ENCODE peak calls at places on chromosome 17, in five cellular contexts. One of them, this sample, is unnamed.

GRCh38 chr17:56754523-56755208 is 79.1 kb downstream of the C17orf67 start:
- DNase-seq in HepG2: peak
- DNase-seq in testis: no peak
- DNase-seq in transverse colon: no peak
- DNase-seq in adrenal gland: no peak
- DNase-seq in this sample: peak

GRCh38 chr17:9432867-9433495 is 142.6 kb downstream of the STX8 start:
- DNase-seq in HepG2: no peak
- DNase-seq in testis: no peak
- DNase-seq in transverse colon: no peak
- DNase-seq in adrenal gland: no peak
- DNase-seq in this sample: no peak

GRCh38 chr17:82246365-82247174 is 17.7 kb downstream of the SLC16A3 start:
- DNase-seq in transverse colon: peak
- DNase-seq in testis: peak
- DNase-seq in adrenal gland: peak
- DNase-seq in HepG2: no peak
- DNase-seq in this sample: peak

GRCh38 chr17:54180919-54181318 is 358.2 kb downstream of the KIF2B start:
- DNase-seq in HepG2: no peak
- DNase-seq in transverse colon: no peak
- DNase-seq in testis: peak
- DNase-seq in adrenal gland: no peak
- DNase-seq in this sample: no peak

GRCh38 chr17:72603346-72604242 is 482.8 kb downstream of the SOX9 start:
- DNase-seq in HepG2: no peak
- DNase-seq in testis: no peak
- DNase-seq in adrenal gland: no peak
- DNase-seq in transverse colon: no peak
- DNase-seq in this sample: peak

GRCh38 chr17:9644910-9645751 is at the start of gene USP43:
- DNase-seq in adrenal gland: no peak
- DNase-seq in transverse colon: peak
- DNase-seq in testis: peak
- DNase-seq in HepG2: peak
- DNase-seq in this sample: peak

GRCh38 chr17:6233856-6234255 is 163.7 kb downstream of the WSCD1 start:
- DNase-seq in transverse colon: no peak
- DNase-seq in HepG2: no peak
- DNase-seq in testis: no peak
- DNase-seq in adrenal gland: no peak
- DNase-seq in this sample: no peak

GRCh38 chr17:80160536-80160935 is 9.3 kb upstream of the CARD14 start:
- DNase-seq in adrenal gland: no peak
- DNase-seq in transverse colon: no peak
- DNase-seq in HepG2: no peak
- DNase-seq in testis: no peak
- DNase-seq in this sample: no peak

GRCh38 chr17:35089846-35090193 is 26.3 kb upstream of the RFFL start:
- DNase-seq in adrenal gland: peak
- DNase-seq in HepG2: peak
- DNase-seq in transverse colon: peak
- DNase-seq in testis: peak
- DNase-seq in this sample: peak

GRCh38 chr17:3510090-3510489 is 34.3 kb downstream of the ASPA start:
- DNase-seq in testis: no peak
- DNase-seq in HepG2: no peak
- DNase-seq in transverse colon: no peak
- DNase-seq in adrenal gland: no peak
- DNase-seq in this sample: no peak

GRCh38 chr17:82152556-82153294 is 54.7 kb upstream of the FASN start:
- DNase-seq in transverse colon: peak
- DNase-seq in adrenal gland: no peak
- DNase-seq in testis: no peak
- DNase-seq in HepG2: no peak
- DNase-seq in this sample: no peak

GRCh38 chr17:18368948-18369347 is 5.6 kb upstream of the SHMT1 start:
- DNase-seq in adrenal gland: no peak
- DNase-seq in HepG2: no peak
- DNase-seq in testis: no peak
- DNase-seq in transverse colon: no peak
- DNase-seq in this sample: no peak

GRCh38 chr17:20284018-20284417 is 183.3 kb downstream of the LGALS9B start:
- DNase-seq in transverse colon: no peak
- DNase-seq in adrenal gland: no peak
- DNase-seq in testis: no peak
- DNase-seq in HepG2: no peak
- DNase-seq in this sample: no peak

GRCh38 chr17:44106801-44107200 is 16.6 kb downstream of the HDAC5 start:
- DNase-seq in HepG2: no peak
- DNase-seq in transverse colon: no peak
- DNase-seq in adrenal gland: no peak
- DNase-seq in testis: no peak
- DNase-seq in this sample: no peak

GRCh38 chr17:10226930-10227695 is 28.7 kb upstream of the GAS7 start:
- DNase-seq in transverse colon: peak
- DNase-seq in adrenal gland: peak
- DNase-seq in HepG2: peak
- DNase-seq in testis: peak
- DNase-seq in this sample: peak

GRCh38 chr17:59366773-59367656 is 35.6 kb downstream of the YPEL2 start:
- DNase-seq in testis: peak
- DNase-seq in HepG2: peak
- DNase-seq in transverse colon: peak
- DNase-seq in adrenal gland: peak
- DNase-seq in this sample: no peak

GRCh38 chr17:32192379-32192778 is 50.1 kb downstream of the RHOT1 start:
- DNase-seq in transverse colon: no peak
- DNase-seq in HepG2: no peak
- DNase-seq in testis: no peak
- DNase-seq in adrenal gland: no peak
- DNase-seq in this sample: peak

GRCh38 chr17:33338242-33338641 is 45.1 kb upstream of the ASIC2 start:
- DNase-seq in adrenal gland: no peak
- DNase-seq in HepG2: no peak
- DNase-seq in transverse colon: no peak
- DNase-seq in testis: no peak
- DNase-seq in this sample: no peak

GRCh38 chr17:55327225-55328088 is 62.7 kb downstream of the HLF start:
- DNase-seq in testis: no peak
- DNase-seq in HepG2: peak
- DNase-seq in adrenal gland: no peak
- DNase-seq in transverse colon: peak
- DNase-seq in this sample: no peak

GRCh38 chr17:32865141-32865540 is 11.8 kb downstream of the MYO1D start:
- DNase-seq in adrenal gland: no peak
- DNase-seq in HepG2: no peak
- DNase-seq in testis: no peak
- DNase-seq in transverse colon: no peak
- DNase-seq in this sample: no peak

GRCh38 chr17:3004925-3005324 is 58.5 kb downstream of the OR1D5 start:
- DNase-seq in HepG2: no peak
- DNase-seq in testis: peak
- DNase-seq in transverse colon: no peak
- DNase-seq in adrenal gland: peak
- DNase-seq in this sample: no peak

GRCh38 chr17:12133183-12133582 is 112.5 kb downstream of the MAP2K4 start:
- DNase-seq in adrenal gland: no peak
- DNase-seq in testis: no peak
- DNase-seq in transverse colon: no peak
- DNase-seq in HepG2: no peak
- DNase-seq in this sample: no peak

GRCh38 chr17:44587339-44587738 is 30.1 kb downstream of the FZD2 start:
- DNase-seq in testis: peak
- DNase-seq in transverse colon: no peak
- DNase-seq in adrenal gland: peak
- DNase-seq in HepG2: peak
- DNase-seq in this sample: peak

GRCh38 chr17:37393352-37393751 is 13.3 kb downstream of the ACACA start:
- DNase-seq in adrenal gland: no peak
- DNase-seq in HepG2: no peak
- DNase-seq in transverse colon: no peak
- DNase-seq in testis: no peak
- DNase-seq in this sample: no peak

GRCh38 chr17:19237389-19238166 is 412 bp downstream of the EPN2 start:
- DNase-seq in transverse colon: peak
- DNase-seq in adrenal gland: peak
- DNase-seq in testis: peak
- DNase-seq in HepG2: no peak
- DNase-seq in this sample: peak

GRCh38 chr17:80833952-80834895 is 157.4 kb upstream of the CHMP6 start:
- DNase-seq in transverse colon: no peak
- DNase-seq in HepG2: no peak
- DNase-seq in testis: peak
- DNase-seq in adrenal gland: peak
- DNase-seq in this sample: no peak

GRCh38 chr17:81405382-81406005 is 10.2 kb downstream of the BAHCC1 start:
- DNase-seq in transverse colon: no peak
- DNase-seq in testis: peak
- DNase-seq in adrenal gland: peak
- DNase-seq in HepG2: no peak
- DNase-seq in this sample: no peak

GRCh38 chr17:57963149-57963511 is 7.9 kb upstream of the CUEDC1 start:
- DNase-seq in adrenal gland: peak
- DNase-seq in testis: no peak
- DNase-seq in HepG2: no peak
- DNase-seq in transverse colon: no peak
- DNase-seq in this sample: no peak
- TF ChIP-seq POLR2A in adrenal gland: no peak
- TF ChIP-seq POLR2A in testis: no peak
- TF ChIP-seq POLR2A in HepG2: no peak
- TF ChIP-seq POLR2A in transverse colon: no peak
- TF ChIP-seq POLR2A in this sample: no peak

GRCh38 chr17:78840530-78840779 is 159 bp downstream of the USP36 start:
- DNase-seq in adrenal gland: no peak
- DNase-seq in testis: no peak
- DNase-seq in transverse colon: no peak
- DNase-seq in HepG2: no peak
- DNase-seq in this sample: peak
- TF ChIP-seq POLR2A in adrenal gland: no peak
- TF ChIP-seq POLR2A in testis: no peak
- TF ChIP-seq POLR2A in transverse colon: no peak
- TF ChIP-seq POLR2A in HepG2: no peak
- TF ChIP-seq POLR2A in this sample: peak

DNA sequence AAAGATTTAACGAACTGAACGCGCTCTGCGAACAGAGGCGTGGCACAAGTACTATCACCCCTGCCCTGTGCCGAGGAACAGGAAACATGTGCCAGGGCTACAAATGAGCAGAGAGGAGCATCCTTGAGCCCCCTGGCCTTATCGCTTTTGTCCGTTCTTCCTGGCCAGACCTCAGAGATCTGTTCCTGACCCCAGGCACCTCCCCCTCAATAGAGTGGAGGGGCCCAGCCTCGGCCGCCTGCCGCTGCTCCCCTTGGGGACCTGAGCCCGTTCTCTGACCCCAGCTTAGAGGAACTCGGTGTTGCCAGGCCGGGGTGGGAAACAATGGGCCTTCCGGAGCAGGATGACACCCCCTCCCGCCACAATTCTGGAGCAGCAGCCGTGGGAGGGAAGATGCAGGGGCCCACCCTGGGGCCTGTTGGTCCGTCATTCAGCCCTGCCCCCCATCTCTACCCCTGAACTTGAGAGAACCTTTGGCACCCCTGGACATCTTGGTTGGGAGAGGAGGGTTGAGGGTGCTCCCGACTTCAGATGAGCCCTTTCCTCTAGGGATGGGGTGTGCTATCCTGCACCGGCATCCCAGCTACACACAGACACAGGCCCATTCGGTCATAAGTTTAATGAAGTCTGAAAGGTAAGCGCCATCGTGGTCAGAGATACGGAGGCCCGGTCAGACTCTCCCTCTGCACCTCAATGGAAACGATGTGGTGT is 1.1 kb downstream of the NAA38 start:
- DNase-seq in adrenal gland: peak
- DNase-seq in HepG2: no peak
- DNase-seq in transverse colon: peak
- DNase-seq in testis: peak
- DNase-seq in this sample: no peak
- TF ChIP-seq POLR2A in adrenal gland: no peak
- TF ChIP-seq POLR2A in HepG2: no peak
- TF ChIP-seq POLR2A in transverse colon: peak
- TF ChIP-seq POLR2A in testis: no peak
- TF ChIP-seq POLR2A in this sample: no peak

GRCh38 chr17:17186551-17187505 is 19.3 kb downstream of the PLD6 start:
- DNase-seq in transverse colon: no peak
- DNase-seq in testis: no peak
- DNase-seq in adrenal gland: no peak
- DNase-seq in HepG2: no peak
- DNase-seq in this sample: no peak
- TF ChIP-seq POLR2A in transverse colon: no peak
- TF ChIP-seq POLR2A in testis: no peak
- TF ChIP-seq POLR2A in adrenal gland: no peak
- TF ChIP-seq POLR2A in HepG2: no peak
- TF ChIP-seq POLR2A in this sample: no peak

GRCh38 chr17:49677134-49677932 is 564 bp downstream of the SPOP start:
- DNase-seq in testis: peak
- DNase-seq in adrenal gland: peak
- DNase-seq in transverse colon: peak
- DNase-seq in HepG2: peak
- DNase-seq in this sample: peak
- TF ChIP-seq POLR2A in testis: no peak
- TF ChIP-seq POLR2A in adrenal gland: no peak
- TF ChIP-seq POLR2A in transverse colon: peak
- TF ChIP-seq POLR2A in HepG2: peak
- TF ChIP-seq POLR2A in this sample: peak

GRCh38 chr17:1786708-1787107 is 24.8 kb downstream of the SERPINF1 start:
- DNase-seq in HepG2: no peak
- DNase-seq in testis: no peak
- DNase-seq in adrenal gland: no peak
- DNase-seq in transverse colon: no peak
- DNase-seq in this sample: no peak

GRCh38 chr17:1793447-1793806 is 31.6 kb downstream of the SERPINF1 start:
- DNase-seq in adrenal gland: no peak
- DNase-seq in transverse colon: no peak
- DNase-seq in testis: no peak
- DNase-seq in HepG2: no peak
- DNase-seq in this sample: no peak

GRCh38 chr17:1787301-1787902 is 25.5 kb downstream of the SERPINF1 start:
- DNase-seq in transverse colon: peak
- DNase-seq in adrenal gland: peak
- DNase-seq in testis: peak
- DNase-seq in HepG2: peak
- DNase-seq in this sample: peak

GRCh38 chr17:1792495-1793446 is 30.9 kb downstream of the SERPINF1 start:
- DNase-seq in adrenal gland: no peak
- DNase-seq in testis: no peak
- DNase-seq in HepG2: no peak
- DNase-seq in transverse colon: no peak
- DNase-seq in this sample: no peak

DNA sequence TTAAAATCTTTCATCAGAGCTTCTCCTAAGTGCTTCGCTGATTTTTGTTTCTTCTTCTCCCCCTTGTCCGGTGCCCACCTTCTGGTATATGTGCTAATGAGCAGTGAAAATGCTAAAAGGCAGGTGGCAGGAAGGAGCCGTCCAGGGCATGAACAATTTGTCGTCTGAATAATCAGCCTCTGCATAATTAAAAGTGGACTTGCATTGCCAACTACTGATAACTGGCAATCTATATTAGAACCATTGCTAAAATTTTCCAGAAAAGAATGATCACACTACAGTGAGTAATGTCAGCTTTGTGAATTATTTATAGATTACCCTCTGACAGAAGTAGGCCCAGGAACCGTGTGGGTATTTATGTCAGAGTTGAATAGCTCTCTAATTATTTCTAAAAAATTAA is 28.1 kb downstream of the SERPINF1 start:
- DNase-seq in transverse colon: no peak
- DNase-seq in testis: no peak
- DNase-seq in HepG2: no peak
- DNase-seq in adrenal gland: no peak
- DNase-seq in this sample: no peak
- TF ChIP-seq POLR2A in transverse colon: no peak
- TF ChIP-seq POLR2A in testis: no peak
- TF ChIP-seq POLR2A in HepG2: no peak
- TF ChIP-seq POLR2A in adrenal gland: no peak
- TF ChIP-seq POLR2A in this sample: no peak